ENCODE peak calls at places on chromosomes 16 and 17, in five cellular contexts. One of them, this sample, is unnamed.

GRCh38 chr16:66287416-66287815 is 79.1 kb upstream of the CDH5 start:
- DNase-seq in stomach: no peak
- DNase-seq in vagina: peak; percentile 34
- DNase-seq in HCT116: no peak
- DNase-seq in prostate gland: no peak
- DNase-seq in this sample: peak; percentile 32

GRCh38 chr16:77273-77806 is 685 bp upstream of the MPG start:
- DNase-seq in stomach: peak; percentile 39
- DNase-seq in vagina: no peak
- DNase-seq in HCT116: no peak
- DNase-seq in prostate gland: no peak
- DNase-seq in this sample: peak; percentile 95

GRCh38 chr16:74757347-74757746 is 17.3 kb downstream of the FA2H start:
- DNase-seq in stomach: no peak
- DNase-seq in vagina: no peak
- DNase-seq in HCT116: no peak
- DNase-seq in prostate gland: no peak
- DNase-seq in this sample: no peak

GRCh38 chr17:47812146-47812920 is 9.3 kb downstream of the OSBPL7 start:
- DNase-seq in stomach: no peak
- DNase-seq in vagina: no peak
- DNase-seq in HCT116: no peak
- DNase-seq in prostate gland: no peak
- DNase-seq in this sample: peak; percentile 74

GRCh38 chr16:11079657-11080187 is 135.4 kb downstream of the CLEC16A start:
- DNase-seq in stomach: no peak
- DNase-seq in vagina: no peak
- DNase-seq in HCT116: no peak
- DNase-seq in prostate gland: no peak
- DNase-seq in this sample: no peak

GRCh38 chr17:20315821-20316220 is 151.5 kb downstream of the LGALS9B start:
- DNase-seq in stomach: no peak
- DNase-seq in vagina: no peak
- DNase-seq in HCT116: no peak
- DNase-seq in prostate gland: no peak
- DNase-seq in this sample: no peak

GRCh38 chr17:37135581-37135980 is 186.8 kb downstream of the AATF start:
- DNase-seq in stomach: no peak
- DNase-seq in vagina: no peak
- DNase-seq in HCT116: no peak
- DNase-seq in prostate gland: no peak
- DNase-seq in this sample: no peak

GRCh38 chr16:79997257-79997656 is 396.7 kb upstream of the MAF start:
- DNase-seq in stomach: no peak
- DNase-seq in vagina: no peak
- DNase-seq in HCT116: no peak
- DNase-seq in prostate gland: no peak
- DNase-seq in this sample: no peak

GRCh38 chr17:30573603-30574175 is 96.5 kb downstream of the GOSR1 start:
- DNase-seq in stomach: no peak
- DNase-seq in vagina: no peak
- DNase-seq in HCT116: no peak
- DNase-seq in prostate gland: no peak
- DNase-seq in this sample: no peak

GRCh38 chr17:47875011-47875471 is 21.0 kb upstream of the SP2 start:
- DNase-seq in stomach: no peak
- DNase-seq in vagina: no peak
- DNase-seq in HCT116: no peak
- DNase-seq in prostate gland: no peak
- DNase-seq in this sample: no peak

GRCh38 chr16:75801307-75801706 is 75.0 kb upstream of the CPHXL start:
- DNase-seq in stomach: no peak
- DNase-seq in vagina: no peak
- DNase-seq in HCT116: no peak
- DNase-seq in prostate gland: no peak
- DNase-seq in this sample: no peak

GRCh38 chr16:3101841-3102470 is 2.9 kb upstream of the ZSCAN10 start:
- DNase-seq in stomach: no peak
- DNase-seq in vagina: no peak
- DNase-seq in HCT116: no peak
- DNase-seq in prostate gland: no peak
- DNase-seq in this sample: no peak

GRCh38 chr17:27310548-27311110 is 16.7 kb downstream of the WSB1 start:
- DNase-seq in stomach: no peak
- DNase-seq in vagina: no peak
- DNase-seq in HCT116: no peak
- DNase-seq in prostate gland: no peak
- DNase-seq in this sample: no peak

GRCh38 chr16:66379571-66379941 is 13.1 kb downstream of the CDH5 start:
- DNase-seq in stomach: no peak
- DNase-seq in vagina: no peak
- DNase-seq in HCT116: no peak
- DNase-seq in prostate gland: no peak
- DNase-seq in this sample: no peak

GRCh38 chr16:68013440-68013839 is 2.3 kb downstream of the DPEP2NB start:
- DNase-seq in stomach: no peak
- DNase-seq in vagina: no peak
- DNase-seq in HCT116: no peak
- DNase-seq in prostate gland: no peak
- DNase-seq in this sample: no peak

GRCh38 chr16:10992797-10993196 is 48.4 kb downstream of the CLEC16A start:
- DNase-seq in stomach: peak; percentile 43
- DNase-seq in vagina: no peak
- DNase-seq in HCT116: peak; percentile 52
- DNase-seq in prostate gland: no peak
- DNase-seq in this sample: no peak

GRCh38 chr16:50960517-50961202 is 190.4 kb downstream of the SALL1 start:
- DNase-seq in stomach: peak; percentile 25
- DNase-seq in vagina: no peak
- DNase-seq in HCT116: no peak
- DNase-seq in prostate gland: no peak
- DNase-seq in this sample: no peak

GRCh38 chr16:50466170-50466569 is 82.0 kb upstream of the NKD1 start:
- DNase-seq in stomach: no peak
- DNase-seq in vagina: no peak
- DNase-seq in HCT116: no peak
- DNase-seq in prostate gland: no peak
- DNase-seq in this sample: peak; percentile 68

GRCh38 chr17:57104461-57105175 is 19.6 kb downstream of the AKAP1 start:
- DNase-seq in stomach: no peak
- DNase-seq in vagina: no peak
- DNase-seq in HCT116: no peak
- DNase-seq in prostate gland: no peak
- DNase-seq in this sample: no peak

GRCh38 chr16:87747626-87748025 is 18.2 kb downstream of the KLHDC4 start:
- DNase-seq in stomach: no peak
- DNase-seq in vagina: no peak
- DNase-seq in HCT116: no peak
- DNase-seq in prostate gland: no peak
- DNase-seq in this sample: no peak

GRCh38 chr16:60329110-60329509 is 1595.0 kb upstream of the GOT2 start:
- DNase-seq in stomach: no peak
- DNase-seq in vagina: no peak
- DNase-seq in HCT116: no peak
- DNase-seq in prostate gland: no peak
- DNase-seq in this sample: no peak

GRCh38 chr17:17713839-17714238 is 32.6 kb downstream of the RAI1 start:
- DNase-seq in stomach: peak; percentile 69
- DNase-seq in vagina: no peak
- DNase-seq in HCT116: no peak
- DNase-seq in prostate gland: no peak
- DNase-seq in this sample: no peak

GRCh38 chr17:545156-545555 is 169.5 kb downstream of the VPS53 start:
- DNase-seq in stomach: no peak
- DNase-seq in vagina: no peak
- DNase-seq in HCT116: no peak
- DNase-seq in prostate gland: no peak
- DNase-seq in this sample: no peak

GRCh38 chr17:65324574-65324973 is 187.4 kb downstream of the RGS9 start:
- DNase-seq in stomach: no peak
- DNase-seq in vagina: no peak
- DNase-seq in HCT116: no peak
- DNase-seq in prostate gland: no peak
- DNase-seq in this sample: no peak

GRCh38 chr16:28561557-28562187 is 8.0 kb downstream of the SGF29 start:
- DNase-seq in stomach: no peak
- DNase-seq in vagina: no peak
- DNase-seq in HCT116: no peak
- DNase-seq in prostate gland: no peak
- DNase-seq in this sample: no peak

GRCh38 chr17:20173091-20173490 is 163.9 kb downstream of the SPECC1 start:
- DNase-seq in stomach: no peak
- DNase-seq in vagina: no peak
- DNase-seq in HCT116: no peak
- DNase-seq in prostate gland: no peak
- DNase-seq in this sample: no peak

DNA sequence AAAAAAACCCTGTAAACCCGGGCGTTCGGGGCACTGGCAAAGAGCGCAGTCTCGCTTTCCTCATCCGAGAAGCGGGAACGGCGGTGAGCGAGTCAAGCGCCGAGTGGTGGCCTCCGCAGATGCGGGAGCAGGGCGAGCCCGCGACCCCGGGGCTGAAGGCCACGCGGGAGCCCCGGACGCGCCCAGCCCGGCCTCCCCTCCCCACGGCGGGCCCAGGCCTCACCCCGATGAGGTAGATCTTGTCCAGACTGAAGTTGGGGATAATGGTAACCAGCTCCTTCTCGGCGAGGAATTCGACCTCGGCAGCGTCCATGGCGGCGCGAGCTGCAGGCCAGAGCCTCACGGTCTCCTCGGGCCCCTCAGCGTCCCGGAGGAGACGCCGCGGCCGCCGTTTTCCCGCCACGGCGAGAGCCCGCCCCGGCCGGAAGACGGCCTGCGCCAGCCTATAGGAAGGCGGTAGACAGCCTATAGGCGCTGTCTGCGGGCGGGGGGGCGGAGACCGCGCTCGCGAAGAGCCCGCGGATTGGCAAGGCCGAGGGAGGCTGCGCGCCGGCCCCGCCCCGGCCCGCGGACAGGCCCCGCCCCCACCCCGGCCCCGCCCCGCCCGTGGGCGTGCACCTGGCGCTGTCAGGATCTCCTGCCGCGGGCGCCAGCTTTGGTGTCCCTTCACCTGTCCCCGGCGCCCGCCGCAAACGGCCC is at the start of gene GINS2:
- DNase-seq in stomach: peak; percentile 93
- DNase-seq in vagina: no peak
- DNase-seq in HCT116: peak; percentile 77
- DNase-seq in prostate gland: peak; percentile 85
- DNase-seq in this sample: peak; percentile 96
- TF ChIP-seq POLR2A in stomach: no peak
- TF ChIP-seq POLR2A in vagina: no peak
- TF ChIP-seq POLR2A in HCT116: peak; percentile 58
- TF ChIP-seq POLR2A in prostate gland: no peak
- TF ChIP-seq POLR2A in this sample: no peak

GRCh38 chr17:45246338-45246737 is 15.6 kb downstream of the SPATA32 start:
- DNase-seq in stomach: no peak
- DNase-seq in vagina: no peak
- DNase-seq in HCT116: no peak
- DNase-seq in prostate gland: no peak
- DNase-seq in this sample: no peak

GRCh38 chr17:45246861-45247428 is 14.9 kb downstream of the SPATA32 start:
- DNase-seq in stomach: no peak
- DNase-seq in vagina: no peak
- DNase-seq in HCT116: no peak
- DNase-seq in prostate gland: no peak
- DNase-seq in this sample: no peak

GRCh38 chr17:45244725-45245656 is 16.9 kb downstream of the SPATA32 start:
- DNase-seq in stomach: no peak
- DNase-seq in vagina: no peak
- DNase-seq in HCT116: no peak
- DNase-seq in prostate gland: no peak
- DNase-seq in this sample: no peak

GRCh38 chr17:45247429-45248131 is 14.3 kb downstream of the SPATA32 start:
- DNase-seq in stomach: peak; percentile 98
- DNase-seq in vagina: no peak
- DNase-seq in HCT116: peak; percentile 91
- DNase-seq in prostate gland: peak; percentile 97
- DNase-seq in this sample: peak; percentile 88

DNA sequence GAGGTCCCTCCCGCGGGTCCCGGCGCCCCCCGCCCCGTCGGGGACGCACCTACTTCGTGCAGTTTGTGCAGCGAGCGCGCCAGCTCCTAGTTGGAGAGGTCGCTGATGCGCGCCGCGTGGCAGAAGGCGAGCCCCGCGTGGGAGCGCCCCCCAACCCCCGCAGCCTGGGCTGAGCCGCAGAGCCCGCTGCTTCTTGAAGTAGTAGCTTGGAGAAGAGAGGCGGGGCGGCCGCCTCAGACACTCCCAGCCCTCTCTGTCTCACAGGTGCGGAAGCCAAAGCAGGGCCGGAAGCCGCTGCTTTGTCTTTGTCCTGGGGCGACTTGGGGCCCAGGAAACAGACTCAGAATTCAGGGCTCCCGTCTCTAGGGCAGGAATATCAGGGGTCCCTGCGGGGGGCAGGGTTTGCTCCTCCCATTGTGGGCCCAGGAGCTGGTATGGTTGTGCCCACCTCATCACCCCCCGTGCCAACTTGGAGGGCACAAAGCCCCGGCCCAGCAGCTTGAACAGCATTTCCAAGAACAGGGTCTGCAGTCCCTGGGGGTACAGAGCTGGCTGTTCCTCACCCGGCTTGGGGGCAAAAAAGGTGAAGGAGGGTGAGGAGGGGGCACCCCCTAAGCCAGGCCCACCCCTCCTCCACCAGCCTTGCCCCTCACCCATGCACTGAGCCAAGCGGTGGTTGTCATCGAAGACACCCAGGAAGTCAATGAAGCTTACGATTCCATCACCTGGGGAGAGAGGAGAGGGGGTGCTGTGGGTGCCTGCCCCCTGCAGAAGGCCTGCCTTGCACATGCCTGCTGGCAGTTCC is 13.6 kb downstream of the SPATA32 start:
- DNase-seq in stomach: peak; percentile 76
- DNase-seq in vagina: no peak
- DNase-seq in HCT116: no peak
- DNase-seq in prostate gland: peak; percentile 51
- DNase-seq in this sample: peak; percentile 92
- H3K4me3 ChIP-seq in stomach: peak overlapping the region; percentile 64
- H3K4me3 ChIP-seq in vagina: peak overlapping the region; percentile 57
- H3K4me3 ChIP-seq in HCT116: peak overlapping the region; percentile 95
- H3K4me3 ChIP-seq in prostate gland: peak overlapping the region; percentile 63
- H3K4me3 ChIP-seq in this sample: peak overlapping the region; percentile 29

DNA sequence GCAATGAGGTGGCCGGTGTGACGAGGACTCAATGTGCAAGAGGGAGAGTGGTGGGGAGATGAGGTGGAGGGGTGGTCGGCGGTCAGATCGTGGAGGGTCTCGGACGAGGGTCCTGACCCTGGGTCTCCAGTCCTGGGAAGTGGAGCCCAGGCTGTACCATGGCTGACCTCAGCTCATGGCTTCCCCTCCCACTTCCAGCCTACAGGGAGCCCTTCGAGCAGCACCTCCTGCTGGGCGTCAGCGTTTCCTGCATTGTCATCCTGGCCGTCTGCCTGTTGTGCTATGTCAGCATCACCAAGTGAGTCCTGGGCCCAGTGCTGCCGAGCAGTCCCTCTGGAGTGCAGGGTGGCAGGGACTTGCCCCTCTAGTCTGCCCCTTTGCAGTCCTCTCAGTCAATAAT is 41.8 kb downstream of the IL4R start:
- DNase-seq in stomach: peak; percentile 33
- DNase-seq in vagina: no peak
- DNase-seq in HCT116: peak; percentile 19
- DNase-seq in prostate gland: no peak
- DNase-seq in this sample: peak; percentile 90
- TF ChIP-seq CTCF in stomach: no peak
- TF ChIP-seq CTCF in vagina: peak; percentile 13
- TF ChIP-seq CTCF in HCT116: peak; percentile 67
- TF ChIP-seq CTCF in prostate gland: no peak
- TF ChIP-seq CTCF in this sample: no peak

GRCh38 chr16:53631236-53631635 is 72.4 kb downstream of the RPGRIP1L start:
- DNase-seq in stomach: no peak
- DNase-seq in vagina: no peak
- DNase-seq in HCT116: no peak
- DNase-seq in prostate gland: no peak
- DNase-seq in this sample: no peak
- TF ChIP-seq POLR2A in stomach: no peak
- TF ChIP-seq POLR2A in vagina: no peak
- TF ChIP-seq POLR2A in HCT116: no peak
- TF ChIP-seq POLR2A in prostate gland: no peak
- TF ChIP-seq POLR2A in this sample: no peak

This sample was measured in lower leg skin.